ENCODE peak calls at places on chromosomes 3 and 15, in ten cellular contexts. Z is pancreas; Q is psoas muscle; C is fibroblast of lung; P is CD4-positive, alpha-beta memory T cell; V is stomach; E is OCI-LY7; F is Peyer's patch; X is heart right ventricle; K is A549. G is an unnamed sample.

GRCh38 chr3:44983413-44984040 is 7.5 kb downstream of the EXOSC7 start:
- DNase-seq in Z (no peak), Q (no peak), C (no peak), P (no peak), V (no peak), E (no peak), F (no peak), X (no peak), K (no peak), G (no peak)

GRCh38 chr3:29141197-29141911 is 139.5 kb upstream of the RBMS3 start:
- DNase-seq in Z (no peak), Q (no peak), C (peak), P (no peak), V (no peak), E (no peak), F (no peak), X (no peak), K (no peak), G (no peak)

GRCh38 chr15:82571722-82572222 is 31.5 kb upstream of the RPS17 start:
- DNase-seq in Z (peak), Q (peak), C (peak), P (no peak), V (peak), E (no peak), F (no peak), X (peak), K (no peak), G (peak)

GRCh38 chr3:28617821-28618220 is 269.2 kb upstream of the AZI2 start:
- DNase-seq in Z (no peak), Q (no peak), C (peak), P (no peak), V (no peak), E (no peak), F (no peak), X (no peak), K (no peak), G (no peak)

GRCh38 chr15:86892774-86893449 is 813.2 kb downstream of the AGBL1 start:
- DNase-seq in Z (no peak), Q (no peak), C (peak), P (no peak), V (no peak), E (no peak), F (no peak), X (no peak), K (no peak), G (no peak)

GRCh38 chr15:85406916-85407315 is 26.5 kb downstream of the AKAP13 start:
- DNase-seq in Z (no peak), Q (no peak), C (peak), P (no peak), V (no peak), E (no peak), F (no peak), X (no peak), K (no peak), G (no peak)

GRCh38 chr3:125585595-125586223 is 9.6 kb downstream of the OSBPL11 start:
- DNase-seq in Z (no peak), Q (peak), C (peak), P (peak), V (peak), E (peak), F (peak), X (peak), K (peak), G (no peak)

GRCh38 chr15:61871926-61872522 is 188.2 kb downstream of the VPS13C start:
- DNase-seq in Z (no peak), Q (no peak), C (peak), P (peak), V (no peak), E (peak), F (no peak), X (no peak), K (peak), G (no peak)

GRCh38 chr15:77825143-77825542 is 192.4 kb upstream of the LINGO1 start:
- DNase-seq in Z (no peak), Q (no peak), C (no peak), P (no peak), V (no peak), E (no peak), F (no peak), X (no peak), K (no peak), G (peak)

GRCh38 chr15:67174864-67175573 is 79.4 kb downstream of the AAGAB start:
- DNase-seq in Z (peak), Q (no peak), C (peak), P (no peak), V (peak), E (peak), F (no peak), X (no peak), K (peak), G (no peak)

DNA sequence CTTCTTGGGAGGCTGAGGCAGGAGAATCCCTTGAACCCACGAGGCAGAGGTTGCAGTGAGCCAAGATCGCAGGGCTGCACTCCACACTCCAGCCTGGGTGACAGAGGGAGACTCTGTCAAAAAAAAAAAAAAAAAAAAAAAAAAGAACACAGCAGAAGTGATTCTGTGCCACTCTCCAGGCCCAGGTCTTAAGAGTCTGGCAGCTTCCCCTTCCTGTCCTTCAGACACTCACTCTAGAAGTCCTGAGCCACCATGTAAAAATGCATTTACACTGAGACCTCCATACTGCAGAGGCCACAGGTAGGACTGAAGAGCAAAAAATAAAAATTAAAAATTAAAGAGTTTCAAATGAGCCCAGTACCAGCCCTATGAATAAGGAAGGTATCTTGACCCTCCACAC is 11.8 kb upstream of the CDV3 start:
- DNase-seq in Z (no peak), Q (no peak), C (no peak), P (no peak), V (no peak), E (peak), F (no peak), X (no peak), K (no peak), G (no peak)
- H3K27ac ChIP-seq in Z (no peak), Q (no peak), C (no peak), P (no peak), V (no peak), E (no peak), F (no peak), X (no peak), K (no peak), G (no peak)

DNA sequence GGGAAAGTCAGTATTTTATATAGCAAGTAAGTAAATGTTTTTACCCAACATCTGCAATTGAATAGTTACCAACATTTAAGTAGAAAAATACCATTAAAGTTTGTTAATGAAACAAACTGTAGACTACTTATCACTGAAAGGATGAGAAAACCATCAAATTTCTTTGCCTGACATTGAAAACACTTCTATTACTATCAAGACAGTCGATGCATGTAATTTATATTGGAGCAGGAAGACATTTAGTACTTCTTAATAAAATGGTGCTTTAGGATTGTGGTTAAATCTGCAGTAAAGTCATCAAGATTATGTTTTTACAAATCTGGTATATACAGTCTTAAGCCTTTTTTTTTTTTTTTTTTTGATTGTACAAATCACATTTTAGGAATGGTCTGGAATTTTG is 13.9 kb upstream of the CHD2 start:
- DNase-seq in Z (no peak), Q (no peak), C (no peak), P (no peak), V (no peak), E (no peak), F (no peak), X (no peak), K (no peak), G (no peak)
- H3K4me3 ChIP-seq in Z (peak), Q (peak), C (peak), P (peak), V (peak), E (peak), F (no peak), X (peak), K (peak), G (no peak)

DNA sequence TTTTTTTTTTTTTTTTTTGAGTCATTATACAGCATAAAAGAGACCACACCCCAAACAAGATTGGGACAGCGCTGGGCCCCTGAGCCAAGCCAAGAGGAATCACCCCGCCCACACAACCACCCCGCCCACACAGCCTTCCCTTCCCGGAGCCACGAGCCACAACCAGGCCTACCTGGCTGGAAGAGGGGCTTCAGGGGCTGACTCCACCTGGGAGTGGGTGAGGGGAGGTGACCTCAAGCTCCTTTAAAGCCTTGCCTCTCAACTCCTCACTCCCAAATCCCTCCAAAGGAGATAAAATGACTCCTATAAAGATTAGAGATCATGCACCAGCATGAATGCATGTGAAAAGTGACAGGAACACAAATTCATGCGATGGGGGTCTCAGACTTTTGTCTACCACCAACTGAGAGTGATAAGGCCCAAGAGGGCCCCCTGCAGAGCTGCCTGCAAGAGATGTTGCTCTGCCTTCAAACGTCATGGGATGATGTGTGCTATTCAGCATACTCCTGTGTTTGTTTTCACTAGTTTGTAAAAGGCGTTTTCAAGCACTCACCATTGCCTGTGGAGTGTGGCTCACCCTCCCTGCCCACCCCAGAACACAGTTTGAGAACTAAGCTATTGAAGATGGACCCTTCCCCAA is 23.1 kb upstream of the KLF13 start:
- DNase-seq in Z (no peak), Q (peak), C (no peak), P (no peak), V (peak), E (peak), F (no peak), X (peak), K (no peak), G (no peak)
- H3K27ac ChIP-seq in Z (no peak), Q (no peak), C (no peak), P (no peak), V (no peak), E (peak), F (no peak), X (no peak), K (peak), G (no peak)

GRCh38 chr3:105997466-105997799 is 128.6 kb upstream of the CBLB start:
- DNase-seq in Z (no peak), Q (no peak), C (no peak), P (no peak), V (no peak), E (no peak), F (no peak), X (no peak), K (no peak), G (no peak)

GRCh38 chr3:106001923-106002322 is 133.1 kb upstream of the CBLB start:
- DNase-seq in Z (no peak), Q (no peak), C (no peak), P (no peak), V (no peak), E (no peak), F (no peak), X (no peak), K (no peak), G (no peak)

GRCh38 chr3:105999856-106000255 is 131.0 kb upstream of the CBLB start:
- DNase-seq in Z (no peak), Q (no peak), C (no peak), P (no peak), V (no peak), E (no peak), F (no peak), X (no peak), K (no peak), G (no peak)

GRCh38 chr3:105996781-105997180 is 128.0 kb upstream of the CBLB start:
- DNase-seq in Z (no peak), Q (no peak), C (peak), P (no peak), V (no peak), E (no peak), F (no peak), X (no peak), K (no peak), G (no peak)

GRCh38 chr3:105997800-105998526 is 129.2 kb upstream of the CBLB start:
- DNase-seq in Z (no peak), Q (peak), C (peak), P (no peak), V (no peak), E (no peak), F (no peak), X (no peak), K (no peak), G (peak)
- H3K4me3 ChIP-seq in Z (no peak), Q (no peak), C (no peak), P (no peak), V (no peak), E (no peak), F (no peak), X (no peak), K (no peak), G (no peak)

DNA sequence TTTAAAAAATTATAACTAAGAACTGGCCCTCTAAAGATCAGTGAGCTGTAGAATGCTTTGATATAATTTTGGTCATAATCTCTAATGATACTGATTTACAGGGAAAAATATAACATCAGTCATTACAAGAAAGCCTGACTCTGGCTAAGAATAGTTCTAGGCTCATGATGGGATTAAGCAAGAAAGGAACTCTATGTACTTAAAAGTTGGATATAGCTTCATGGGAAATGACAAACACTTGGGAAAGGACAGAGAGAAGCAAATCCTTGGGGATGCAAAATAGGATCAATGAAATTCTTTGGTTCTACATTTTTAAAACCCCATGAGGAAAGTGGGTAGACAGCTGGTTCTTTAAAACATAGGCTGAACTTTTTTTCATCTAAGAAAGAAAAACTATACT is 472.7 kb upstream of the NR2F2 start:
- DNase-seq in Z (no peak), Q (no peak), C (no peak), P (no peak), V (no peak), E (no peak), F (no peak), X (no peak), K (no peak), G (no peak)
- H3K27ac ChIP-seq in Z (no peak), Q (no peak), C (no peak), P (no peak), V (no peak), E (no peak), F (no peak), X (peak), K (no peak), G (no peak)

DNA sequence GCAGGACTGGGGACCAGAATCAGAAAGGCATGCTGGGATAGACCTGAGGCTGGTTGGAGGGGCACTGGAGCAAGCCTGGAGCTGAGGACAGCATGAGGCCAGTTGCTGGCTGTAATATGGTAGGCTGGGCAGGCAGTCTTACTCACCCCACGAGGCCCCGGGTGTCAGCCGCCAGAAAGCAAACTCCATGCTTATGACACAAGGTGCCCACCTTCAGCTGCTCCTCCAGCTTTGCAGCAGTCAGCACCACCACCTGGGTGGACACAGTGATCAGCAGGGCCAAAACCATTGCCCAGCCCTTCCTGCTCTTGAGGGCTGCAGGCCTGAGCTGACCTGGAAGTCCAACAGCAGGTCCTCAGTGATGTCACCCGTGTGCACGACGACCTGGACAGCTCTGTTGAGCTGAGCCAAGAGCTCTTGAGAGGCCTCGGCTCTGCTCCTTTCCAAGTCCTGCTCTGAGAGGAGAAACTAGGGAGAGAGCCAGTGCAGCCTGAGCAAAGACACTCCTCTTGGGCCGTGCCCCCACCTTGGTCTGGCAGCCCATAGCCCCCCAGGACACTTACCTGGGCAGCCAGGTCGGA is 747 bp downstream of the UBA7 start:
- DNase-seq in Z (no peak), Q (no peak), C (no peak), P (no peak), V (no peak), E (no peak), F (no peak), X (no peak), K (no peak), G (no peak)
- H3K4me3 ChIP-seq in Z (peak), Q (peak), C (peak), P (peak), V (peak), E (no peak), F (peak), X (peak), K (no peak), G (peak)

DNA sequence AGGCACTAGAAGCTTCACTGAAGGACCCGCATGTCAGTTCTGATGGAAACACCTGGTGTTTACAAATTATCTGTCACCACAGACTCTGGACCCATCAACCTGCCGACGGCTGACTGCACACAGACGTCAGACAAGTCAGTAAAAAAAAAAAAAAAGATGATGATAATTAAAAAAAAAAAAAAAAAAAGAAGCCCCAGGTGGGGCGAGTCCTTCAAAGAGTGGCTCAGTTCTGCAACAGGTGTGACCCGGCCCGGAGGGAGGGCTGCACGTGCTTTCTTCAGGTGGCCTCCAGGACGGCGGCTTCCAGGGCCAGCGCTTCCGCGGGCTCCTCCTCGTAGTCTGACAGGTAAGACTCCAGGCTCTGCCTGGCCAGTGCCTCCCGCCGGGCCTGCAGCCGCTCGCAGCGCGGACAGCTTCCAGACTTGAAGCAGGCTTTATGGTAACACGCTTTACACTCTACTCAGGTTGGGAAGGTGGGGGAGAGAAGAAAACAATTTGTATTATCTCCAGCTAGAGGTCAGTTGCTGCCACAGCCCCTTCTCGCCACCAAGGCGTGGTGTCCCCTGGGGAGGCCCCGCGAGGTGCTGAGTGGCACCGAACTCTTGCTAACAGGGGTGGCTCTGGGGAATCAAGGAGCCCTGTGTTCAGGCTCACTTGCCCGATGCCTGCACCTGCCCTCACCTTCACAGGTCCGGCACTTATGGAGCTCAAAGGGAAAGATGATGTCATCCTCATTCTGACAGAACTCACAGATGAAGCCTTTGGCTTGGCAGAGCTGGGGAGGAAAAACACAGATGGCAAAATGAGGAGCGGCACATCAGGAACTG is 61.8 kb downstream of the RUBCN start:
- DNase-seq in Z (no peak), Q (no peak), C (no peak), P (no peak), V (no peak), E (peak), F (peak), X (no peak), K (no peak), G (peak)
- H3K27ac ChIP-seq in Z (no peak), Q (no peak), C (no peak), P (no peak), V (no peak), E (peak), F (no peak), X (no peak), K (no peak), G (no peak)

DNA sequence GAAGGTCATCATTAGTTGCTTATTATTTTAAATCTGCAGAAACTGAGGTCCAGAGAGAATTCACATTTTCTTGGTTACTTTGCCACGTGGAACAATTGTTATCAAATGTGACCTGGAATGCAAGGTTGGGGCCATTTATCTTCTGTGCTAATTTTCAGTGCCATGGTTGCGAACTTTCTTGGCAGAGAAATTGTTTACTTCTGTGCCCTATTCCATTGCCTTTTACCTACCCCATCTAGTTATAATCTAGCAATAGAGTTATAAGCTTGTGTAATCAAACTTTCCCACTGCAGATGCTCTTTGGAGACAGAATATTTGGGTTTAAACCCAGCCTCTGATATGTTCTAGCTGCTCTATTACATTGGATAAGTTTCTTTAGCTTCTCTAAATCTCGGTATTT is 242.9 kb downstream of the LPP start:
- DNase-seq in Z (no peak), Q (no peak), C (no peak), P (no peak), V (no peak), E (no peak), F (no peak), X (no peak), K (no peak), G (no peak)
- H3K4me3 ChIP-seq in Z (no peak), Q (peak), C (no peak), P (no peak), V (peak), E (peak), F (peak), X (peak), K (no peak), G (no peak)

G was measured in aorta.